ENCODE peak calls at places on chromosome 9, in five cellular contexts. S, L, F, G and T are unnamed samples.

GRCh38 chr9:99300603-99301002 is 78.5 kb downstream of the SEC61B start:
- DNase-seq in S (no peak), L (no peak), F (no peak), G (no peak), T (no peak)

GRCh38 chr9:131854906-131855504 is 115.1 kb upstream of the RAPGEF1 start:
- DNase-seq in S (no peak), L (peak; percentile 61), F (no peak), G (no peak), T (peak; percentile 24)

GRCh38 chr9:38240051-38240450 is 152.5 kb upstream of the ALDH1B1 start:
- DNase-seq in S (no peak), L (no peak), F (no peak), G (no peak), T (no peak)

GRCh38 chr9:120886490-120886967 is 9.5 kb upstream of the PHF19 start:
- DNase-seq in S (no peak), L (peak; percentile 93), F (no peak), G (no peak), T (peak; percentile 72)

GRCh38 chr9:129669141-129669718 is 3.8 kb downstream of the PRRX2 start:
- DNase-seq in S (no peak), L (peak; percentile 41), F (no peak), G (no peak), T (no peak)

GRCh38 chr9:133826289-133827085 is 88.3 kb upstream of the SARDH start:
- DNase-seq in S (peak; percentile 60), L (no peak), F (no peak), G (no peak), T (peak; percentile 46)

GRCh38 chr9:76667521-76667957 is 96.7 kb upstream of the PCA3 start:
- DNase-seq in S (no peak), L (no peak), F (no peak), G (no peak), T (peak; percentile 56)

GRCh38 chr9:114317665-114318357 is 5.1 kb upstream of the ORM1 start:
- DNase-seq in S (no peak), L (peak; percentile 68), F (no peak), G (no peak), T (peak; percentile 88)

GRCh38 chr9:132268725-132269352 is 85.9 kb downstream of the SETX start:
- DNase-seq in S (no peak), L (peak; percentile 66), F (peak; percentile 80), G (peak; percentile 80), T (peak; percentile 65)

GRCh38 chr9:130160862-130161470 is 11.2 kb upstream of the NCS1 start:
- DNase-seq in S (no peak), L (no peak), F (no peak), G (no peak), T (no peak)

GRCh38 chr9:33105504-33105903 is 29.0 kb upstream of the SMU1 start:
- DNase-seq in S (no peak), L (no peak), F (no peak), G (no peak), T (no peak)

GRCh38 chr9:97545507-97545906 is 44.0 kb downstream of the TMOD1 start:
- DNase-seq in S (no peak), L (no peak), F (no peak), G (no peak), T (no peak)

GRCh38 chr9:88458716-88459115 is 70.5 kb downstream of the SPIN1 start:
- DNase-seq in S (no peak), L (peak; percentile 83), F (no peak), G (no peak), T (peak; percentile 85)

GRCh38 chr9:129609486-129610192 is 11.3 kb downstream of the C9orf50 start:
- DNase-seq in S (no peak), L (no peak), F (no peak), G (no peak), T (peak; percentile 51)

GRCh38 chr9:98168952-98169488 is 23.4 kb downstream of the CORO2A start:
- DNase-seq in S (no peak), L (peak; percentile 23), F (peak; percentile 76), G (peak; percentile 35), T (peak; percentile 17)

GRCh38 chr9:106883030-106883429 is 20.1 kb downstream of the ZNF462 start:
- DNase-seq in S (no peak), L (no peak), F (no peak), G (no peak), T (no peak)

GRCh38 chr9:17630531-17630949 is 51.7 kb downstream of the SH3GL2 start:
- DNase-seq in S (no peak), L (no peak), F (no peak), G (no peak), T (no peak)

GRCh38 chr9:114856210-114856941 is 50.5 kb upstream of the TNFSF15 start:
- DNase-seq in S (no peak), L (peak; percentile 83), F (no peak), G (no peak), T (peak; percentile 65)

GRCh38 chr9:19102181-19102630 is 498 bp downstream of the HAUS6 start:
- DNase-seq in S (no peak), L (no peak), F (no peak), G (no peak), T (no peak)

GRCh38 chr9:1173211-1173610 is 123.1 kb downstream of the DMRT2 start:
- DNase-seq in S (no peak), L (peak; percentile 25), F (no peak), G (no peak), T (no peak)

GRCh38 chr9:76032652-76033373 is 142.3 kb downstream of the PCSK5 start:
- DNase-seq in S (no peak), L (no peak), F (no peak), G (no peak), T (no peak)

GRCh38 chr9:14769235-14769580 is 46.7 kb upstream of the CER1 start:
- DNase-seq in S (no peak), L (peak; percentile 42), F (peak; percentile 18), G (no peak), T (peak; percentile 16)

GRCh38 chr9:135265931-135266330 is 178.5 kb downstream of the OLFM1 start:
- DNase-seq in S (no peak), L (no peak), F (no peak), G (no peak), T (no peak)

GRCh38 chr9:29796291-29796952 is 2223.1 kb upstream of the C9orf72 start:
- DNase-seq in S (no peak), L (no peak), F (no peak), G (no peak), T (no peak)

GRCh38 chr9:128689820-128690683 is 1.0 kb downstream of the SET start:
- DNase-seq in S (peak; percentile 63), L (peak; percentile 36), F (peak; percentile 36), G (no peak), T (no peak)

GRCh38 chr9:21747171-21747570 is 55.3 kb upstream of the MTAP start:
- DNase-seq in S (no peak), L (peak; percentile 74), F (no peak), G (no peak), T (peak; percentile 25)

DNA sequence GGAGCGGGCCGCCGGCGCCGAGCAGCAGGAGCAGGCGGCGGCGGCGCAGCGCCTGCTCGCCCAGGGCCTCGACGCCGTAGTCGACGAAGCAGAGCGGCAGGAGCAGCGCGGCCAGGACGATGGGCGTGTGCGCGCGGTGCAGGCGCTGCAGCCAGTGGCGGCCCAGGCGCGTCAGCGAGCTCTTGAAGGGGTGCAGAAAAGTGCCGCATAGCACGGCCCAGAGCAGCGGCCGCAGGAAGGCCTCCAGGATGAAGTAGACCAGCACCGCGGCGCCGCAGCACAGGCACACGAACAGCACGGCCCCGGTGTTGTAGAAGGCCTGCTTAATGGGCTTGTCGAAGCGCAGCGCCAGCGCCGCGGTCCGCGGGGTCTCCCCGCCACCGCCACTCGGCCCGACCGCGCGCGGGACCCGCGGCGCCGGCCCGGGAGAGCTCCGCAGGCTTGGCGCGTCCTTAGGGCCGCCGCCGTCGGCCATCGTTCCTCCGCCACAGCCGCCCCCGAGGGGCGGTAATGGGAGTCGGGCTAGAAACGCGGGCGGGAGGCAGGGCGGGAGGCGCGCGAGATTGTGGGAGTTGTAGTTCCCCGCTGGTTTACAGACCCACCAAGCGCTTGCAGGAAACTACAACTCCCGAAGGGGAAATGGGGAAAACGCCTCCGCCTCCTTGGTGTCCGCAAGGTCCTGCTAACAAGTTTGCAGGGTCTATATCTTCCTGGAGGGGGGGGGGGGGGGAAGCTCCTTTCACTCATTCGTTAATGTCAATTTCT is at the start of gene TMEM245:
- DNase-seq in S (peak; percentile 96), L (peak; percentile 99), F (peak; percentile 96), G (peak; percentile 88), T (peak; percentile 99)
- TF ChIP-seq CTCF in S (peak; percentile 13), L (no peak), F (no peak), G (no peak), T (no peak)

DNA sequence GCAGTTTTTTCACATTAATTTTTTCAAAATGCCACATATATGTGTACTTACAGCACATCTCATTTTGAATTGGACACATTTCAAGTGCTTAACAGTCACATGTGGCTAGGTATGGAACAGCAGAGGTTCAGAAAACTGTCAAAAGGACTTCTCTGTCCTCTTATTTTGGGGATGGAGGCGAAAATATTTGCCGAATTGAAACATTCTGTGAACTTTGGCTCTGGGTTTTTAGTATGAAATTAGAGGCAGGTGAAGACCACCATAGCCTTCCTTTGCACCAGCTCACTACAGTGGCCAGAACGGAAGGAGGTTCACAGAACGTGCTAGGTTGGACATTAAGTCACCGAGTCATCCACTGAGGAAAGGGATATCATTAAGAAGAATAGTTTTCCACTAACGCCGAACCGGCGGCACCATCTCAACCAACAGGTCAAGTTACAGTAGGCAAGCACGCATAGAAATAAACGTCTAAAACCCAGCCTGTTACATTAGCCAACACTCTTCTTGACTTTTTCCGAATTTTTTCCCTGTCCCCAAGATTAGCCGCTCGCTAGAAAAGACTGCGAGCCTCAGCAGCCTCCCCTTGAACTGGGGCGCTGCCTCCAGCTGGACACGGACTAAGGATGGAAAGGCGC is 1.8 kb upstream of the TLE4 start:
- DNase-seq in S (no peak), L (no peak), F (no peak), G (no peak), T (peak; percentile 5)
- TF ChIP-seq CTCF in S (no peak), L (no peak), F (no peak), G (no peak), T (no peak)

GRCh38 chr9:30970186-30970585 is 1414.3 kb upstream of the ACO1 start:
- DNase-seq in S (no peak), L (no peak), F (no peak), G (no peak), T (no peak)

GRCh38 chr9:30972654-30973053 is 1411.8 kb upstream of the ACO1 start:
- DNase-seq in S (no peak), L (no peak), F (no peak), G (no peak), T (no peak)

GRCh38 chr9:30964332-30964731 is 1420.1 kb upstream of the ACO1 start:
- DNase-seq in S (no peak), L (no peak), F (no peak), G (no peak), T (no peak)

GRCh38 chr9:30967484-30967883 is 1417.0 kb upstream of the ACO1 start:
- DNase-seq in S (no peak), L (no peak), F (no peak), G (no peak), T (peak; percentile 2)
- TF ChIP-seq CTCF in S (no peak), L (no peak), F (no peak), G (peak; percentile 24), T (no peak)

GRCh38 chr9:92704528-92704927 is 34.6 kb upstream of the IPPK start:
- DNase-seq in S (no peak), L (peak; percentile 49), F (no peak), G (no peak), T (peak; percentile 12)

GRCh38 chr9:92709240-92709639 is 39.3 kb upstream of the IPPK start:
- DNase-seq in S (no peak), L (peak; percentile 17), F (no peak), G (no peak), T (no peak)

GRCh38 chr9:92709954-92710353 is 40.0 kb upstream of the IPPK start:
- DNase-seq in S (no peak), L (no peak), F (no peak), G (no peak), T (no peak)

GRCh38 chr9:92707530-92707929 is 37.6 kb upstream of the IPPK start:
- DNase-seq in S (no peak), L (no peak), F (no peak), G (no peak), T (no peak)

GRCh38 chr9:92706218-92706940 is 36.4 kb upstream of the IPPK start:
- DNase-seq in S (peak; percentile 58), L (peak; percentile 33), F (peak; percentile 76), G (no peak), T (peak; percentile 17)
- TF ChIP-seq CTCF in S (peak; percentile 59), L (peak; percentile 51), F (no peak), G (peak; percentile 46), T (peak; percentile 47)